ENCODE peak calls at places on chromosomes 6 and 20, in four cellular contexts. U is bronchial epithelial cell, E is hepatocyte, H is AG10803. V is an unnamed sample.

GRCh38 chr20:37976862-37977261 is 56.4 kb downstream of the TTI1 start:
- DNase-seq in U (no peak), E (no peak), H (no peak), V (no peak)

GRCh38 chr6:23174781-23175361 is 605.5 kb downstream of the HDGFL1 start:
- DNase-seq in U (peak; percentile 97), E (no peak), H (peak; percentile 91), V (peak; percentile 96)

GRCh38 chr6:69349776-69350175 is 447.0 kb downstream of the LMBRD1 start:
- DNase-seq in U (no peak), E (no peak), H (no peak), V (no peak)

GRCh38 chr20:10316582-10316981 is 98.0 kb downstream of the SNAP25 start:
- DNase-seq in U (no peak), E (peak; percentile 19), H (no peak), V (no peak)

GRCh38 chr6:131733376-131734016 is 22.7 kb upstream of the CTAGE9 start:
- DNase-seq in U (no peak), E (no peak), H (peak; percentile 77), V (peak; percentile 96)

GRCh38 chr6:158751842-158752424 is 67.2 kb downstream of the EZR start:
- DNase-seq in U (no peak), E (peak; percentile 65), H (no peak), V (no peak)

GRCh38 chr20:37567671-37568588 is 40.3 kb upstream of the BLCAP start:
- DNase-seq in U (no peak), E (no peak), H (no peak), V (peak; percentile 4)

GRCh38 chr20:3723284-3723683 is 9.2 kb upstream of the HSPA12B start:
- DNase-seq in U (no peak), E (no peak), H (no peak), V (no peak)

GRCh38 chr20:45801851-45802250 is 10.1 kb downstream of the DNTTIP1 start:
- DNase-seq in U (no peak), E (no peak), H (no peak), V (no peak)

GRCh38 chr20:35085477-35086225 is 7.0 kb downstream of the TRPC4AP start:
- DNase-seq in U (no peak), E (no peak), H (no peak), V (no peak)

GRCh38 chr20:60851826-60852704 is 400.0 kb upstream of the CDH4 start:
- DNase-seq in U (no peak), E (peak; percentile 51), H (no peak), V (no peak)

GRCh38 chr6:56334937-56335336 is 87.6 kb upstream of the COL21A1 start:
- DNase-seq in U (peak; percentile 95), E (no peak), H (peak; percentile 67), V (peak; percentile 81)

GRCh38 chr6:111461860-111462259 is 21.2 kb downstream of the REV3L start:
- DNase-seq in U (no peak), E (no peak), H (no peak), V (no peak)

GRCh38 chr6:41957117-41957516 is 15.5 kb upstream of the CCND3 start:
- DNase-seq in U (no peak), E (no peak), H (no peak), V (no peak)

GRCh38 chr6:92934625-92935024 is 484.7 kb downstream of the EPHA7 start:
- DNase-seq in U (no peak), E (no peak), H (no peak), V (no peak)

GRCh38 chr20:43987531-43987930 is 72.9 kb downstream of the TOX2 start:
- DNase-seq in U (no peak), E (no peak), H (no peak), V (no peak)

GRCh38 chr20:44532248-44532980 is 10.5 kb upstream of the SERINC3 start:
- DNase-seq in U (no peak), E (no peak), H (no peak), V (no peak)

GRCh38 chr20:31594558-31595379 is 10.3 kb upstream of the ID1 start:
- DNase-seq in U (no peak), E (peak; percentile 27), H (no peak), V (peak; percentile 45)

GRCh38 chr6:150932976-150933375 is 67.5 kb downstream of the MTHFD1L start:
- DNase-seq in U (no peak), E (no peak), H (peak; percentile 95), V (peak; percentile 37)

GRCh38 chr6:77034161-77034560 is 429.1 kb downstream of the HTR1B start:
- DNase-seq in U (peak; percentile 32), E (no peak), H (peak; percentile 98), V (peak; percentile 97)

GRCh38 chr20:45783656-45784294 is 7.9 kb downstream of the WFDC3 start:
- DNase-seq in U (peak; percentile 29), E (peak; percentile 14), H (no peak), V (peak; percentile 18)

GRCh38 chr20:54123587-54124180 is 50.1 kb downstream of the CYP24A1 start:
- DNase-seq in U (peak; percentile 100), E (peak; percentile 90), H (peak; percentile 94), V (peak; percentile 96)

GRCh38 chr20:10579942-10580341 is 93.9 kb downstream of the JAG1 start:
- DNase-seq in U (peak; percentile 66), E (no peak), H (no peak), V (no peak)

GRCh38 chr6:7559196-7559595 is 17.7 kb downstream of the DSP start:
- DNase-seq in U (no peak), E (no peak), H (no peak), V (no peak)

GRCh38 chr20:43191946-43192847 is 2.5 kb upstream of the PTPRT start:
- DNase-seq in U (no peak), E (peak; percentile 38), H (no peak), V (no peak)

GRCh38 chr6:69138893-69139494 is 503.9 kb downstream of the ADGRB3 start:
- DNase-seq in U (peak; percentile 63), E (no peak), H (no peak), V (peak; percentile 9)

GRCh38 chr6:106253731-106254130 is 71.8 kb downstream of the ATG5 start:
- DNase-seq in U (no peak), E (no peak), H (peak; percentile 82), V (peak; percentile 69)

GRCh38 chr6:16546851-16547250 is 214.4 kb downstream of the ATXN1 start:
- DNase-seq in U (no peak), E (no peak), H (peak; percentile 46), V (no peak)

GRCh38 chr20:17680128-17680835 is 1.8 kb downstream of the RRBP1 start:
- DNase-seq in U (peak; percentile 69), E (peak; percentile 78), H (peak; percentile 76), V (no peak)

GRCh38 chr20:62824476-62825287 is 7.8 kb downstream of the COL9A3 start:
- DNase-seq in U (no peak), E (peak; percentile 78), H (no peak), V (peak; percentile 25)

GRCh38 chr20:62821726-62822210 is 4.9 kb downstream of the COL9A3 start:
- DNase-seq in U (no peak), E (no peak), H (no peak), V (no peak)

GRCh38 chr20:62823688-62824475 is 7.0 kb downstream of the COL9A3 start:
- DNase-seq in U (no peak), E (no peak), H (no peak), V (no peak)

GRCh38 chr20:62822239-62822787 is 5.5 kb downstream of the COL9A3 start:
- DNase-seq in U (no peak), E (no peak), H (no peak), V (no peak)

GRCh38 chr20:62822788-62823651 is 6.2 kb downstream of the COL9A3 start:
- DNase-seq in U (peak; percentile 31), E (peak; percentile 65), H (no peak), V (no peak)
- TF ChIP-seq CTCF in U (peak; percentile 39), E (peak; percentile 48), H (peak; percentile 29), V (peak; percentile 40)

GRCh38 chr6:89689732-89690131 is 51.2 kb upstream of the LYRM2 start:
- DNase-seq in U (no peak), E (no peak), H (no peak), V (peak; percentile 33)
- H3K4me3 ChIP-seq in U (no peak overlapping the region), E (no peak overlapping the region), H (no peak overlapping the region), V (no peak overlapping the region)

GRCh38 chr6:129747588-129748112 is 37.7 kb upstream of the ARHGAP18 start:
- DNase-seq in U (no peak), E (no peak), H (no peak), V (no peak)

GRCh38 chr6:129750390-129750789 is 40.4 kb upstream of the ARHGAP18 start:
- DNase-seq in U (no peak), E (no peak), H (no peak), V (no peak)

GRCh38 chr6:129748901-129749748 is 39.1 kb upstream of the ARHGAP18 start:
- DNase-seq in U (peak; percentile 91), E (no peak), H (peak; percentile 50), V (peak; percentile 78)

GRCh38 chr6:129749749-129750120 is 39.8 kb upstream of the ARHGAP18 start:
- DNase-seq in U (peak; percentile 87), E (no peak), H (peak; percentile 90), V (peak; percentile 69)

DNA sequence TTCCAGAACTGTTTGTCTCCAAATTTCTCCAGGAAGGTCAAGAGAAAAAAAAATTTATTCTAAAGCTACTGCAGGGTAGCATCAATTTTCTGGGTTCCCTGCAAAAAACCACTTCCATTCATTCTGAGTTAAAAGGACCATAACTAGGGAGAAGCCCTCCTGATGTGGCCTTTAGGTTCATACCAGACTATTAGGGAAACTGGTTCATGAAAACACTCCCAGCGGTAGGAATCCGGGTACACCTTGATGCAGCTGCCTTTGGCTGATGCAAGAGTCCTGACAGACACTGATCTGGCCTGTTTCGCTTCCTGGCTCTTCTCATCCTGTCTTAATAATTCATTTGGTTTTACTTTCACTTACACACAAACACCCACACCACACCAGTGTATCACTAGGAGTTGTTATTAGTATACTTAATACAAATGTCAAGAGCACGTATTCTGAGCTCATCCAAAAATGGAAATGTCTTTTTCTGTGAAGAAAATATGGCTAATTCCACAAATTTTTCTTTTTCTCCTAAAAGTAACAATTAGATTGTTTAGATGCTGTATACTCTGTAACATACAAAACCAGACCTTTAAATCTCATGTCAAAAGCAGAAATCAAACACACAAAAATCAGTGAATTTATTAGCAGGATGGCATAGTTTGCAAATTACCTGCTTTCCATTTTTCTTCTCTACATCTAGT is 38.4 kb upstream of the ARHGAP18 start:
- DNase-seq in U (peak; percentile 55), E (peak; percentile 37), H (peak; percentile 57), V (peak; percentile 78)
- TF ChIP-seq CTCF in U (no peak), E (no peak), H (no peak), V (no peak)

GRCh38 chr20:32907886-32908285 is 49.2 kb downstream of the EFCAB8 start:
- DNase-seq in U (no peak), E (no peak), H (no peak), V (no peak)
- H3K4me3 ChIP-seq in U (no peak overlapping the region), E (no peak overlapping the region), H (no peak overlapping the region), V (no peak overlapping the region)

DNA sequence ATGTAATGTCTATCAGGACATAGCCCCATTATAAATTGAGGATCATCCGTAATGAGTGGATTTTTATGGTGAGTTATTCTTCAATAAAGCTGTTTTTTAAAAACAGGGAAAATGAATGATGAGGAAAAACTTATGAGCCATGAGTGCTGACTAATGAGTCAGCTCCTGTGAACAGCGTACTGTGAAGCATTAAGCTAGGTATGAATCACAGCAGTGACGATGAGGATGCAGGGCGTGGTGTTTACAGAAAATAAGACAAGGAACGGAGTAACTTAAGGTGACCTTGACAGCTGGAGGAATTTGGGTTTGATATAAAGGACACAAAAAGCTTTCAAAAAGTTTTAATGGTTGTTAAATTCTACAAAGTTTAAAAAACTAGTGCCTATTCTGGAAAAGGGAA is 96.3 kb downstream of the FOXF2 start:
- DNase-seq in U (peak; percentile 97), E (peak; percentile 39), H (peak; percentile 80), V (peak; percentile 85)
- TF ChIP-seq CTCF in U (no peak), E (no peak), H (no peak), V (no peak)